ENCODE peak calls at places on chromosomes 3 and 15, in five cellular contexts. One of them, this sample, is unnamed.

GRCh38 chr3:492586-493296 is 296.2 kb downstream of the CHL1 start:
- DNase-seq in fibroblast of gingiva: no peak
- DNase-seq in sciatic nerve: no peak
- DNase-seq in RCC 7860: no peak
- DNase-seq in activated T-helper 1 cell treated with Interleukin-2 at 50 U/mL for 16 hours: no peak
- DNase-seq in this sample: no peak

GRCh38 chr15:79815468-79815867 is 81.3 kb downstream of the MTHFS start:
- DNase-seq in fibroblast of gingiva: no peak
- DNase-seq in sciatic nerve: no peak
- DNase-seq in RCC 7860: no peak
- DNase-seq in activated T-helper 1 cell treated with Interleukin-2 at 50 U/mL for 16 hours: no peak
- DNase-seq in this sample: no peak

GRCh38 chr15:66751579-66751978 is 49.5 kb downstream of the SMAD6 start:
- DNase-seq in fibroblast of gingiva: no peak
- DNase-seq in sciatic nerve: no peak
- DNase-seq in RCC 7860: peak; percentile 91
- DNase-seq in activated T-helper 1 cell treated with Interleukin-2 at 50 U/mL for 16 hours: no peak
- DNase-seq in this sample: no peak

GRCh38 chr3:175748087-175748732 is 889.1 kb downstream of the NAALADL2 start:
- DNase-seq in fibroblast of gingiva: no peak
- DNase-seq in sciatic nerve: no peak
- DNase-seq in RCC 7860: no peak
- DNase-seq in activated T-helper 1 cell treated with Interleukin-2 at 50 U/mL for 16 hours: no peak
- DNase-seq in this sample: no peak

GRCh38 chr3:12462159-12462962 is 21.9 kb upstream of the TSEN2 start:
- DNase-seq in fibroblast of gingiva: peak; percentile 51
- DNase-seq in sciatic nerve: no peak
- DNase-seq in RCC 7860: no peak
- DNase-seq in activated T-helper 1 cell treated with Interleukin-2 at 50 U/mL for 16 hours: no peak
- DNase-seq in this sample: no peak

GRCh38 chr15:48381861-48382260 is 50.6 kb downstream of the DUT start:
- DNase-seq in fibroblast of gingiva: no peak
- DNase-seq in sciatic nerve: no peak
- DNase-seq in RCC 7860: no peak
- DNase-seq in activated T-helper 1 cell treated with Interleukin-2 at 50 U/mL for 16 hours: no peak
- DNase-seq in this sample: no peak

GRCh38 chr15:45871121-45871855 is 236.5 kb downstream of the SQOR start:
- DNase-seq in fibroblast of gingiva: peak; percentile 2
- DNase-seq in sciatic nerve: no peak
- DNase-seq in RCC 7860: no peak
- DNase-seq in activated T-helper 1 cell treated with Interleukin-2 at 50 U/mL for 16 hours: no peak
- DNase-seq in this sample: no peak

GRCh38 chr3:124177070-124177469 is 185.1 kb upstream of the ROPN1 start:
- DNase-seq in fibroblast of gingiva: no peak
- DNase-seq in sciatic nerve: no peak
- DNase-seq in RCC 7860: no peak
- DNase-seq in activated T-helper 1 cell treated with Interleukin-2 at 50 U/mL for 16 hours: no peak
- DNase-seq in this sample: no peak

GRCh38 chr3:75078290-75078689 is 463.8 kb upstream of the CNTN3 start:
- DNase-seq in fibroblast of gingiva: no peak
- DNase-seq in sciatic nerve: no peak
- DNase-seq in RCC 7860: no peak
- DNase-seq in activated T-helper 1 cell treated with Interleukin-2 at 50 U/mL for 16 hours: no peak
- DNase-seq in this sample: no peak

GRCh38 chr3:63972987-63973386 is 50.3 kb downstream of the PSMD6 start:
- DNase-seq in fibroblast of gingiva: no peak
- DNase-seq in sciatic nerve: no peak
- DNase-seq in RCC 7860: no peak
- DNase-seq in activated T-helper 1 cell treated with Interleukin-2 at 50 U/mL for 16 hours: no peak
- DNase-seq in this sample: no peak

This sample was measured in NCI-H774.